ENCODE peak calls at places on chromosomes 1 and 21, in eight cellular contexts. One of them, this sample, is unnamed.

GRCh38 chr1:185681034-185681633 is 53.1 kb upstream of the HMCN1 start:
- DNase-seq in kidney: no peak
- DNase-seq in GM06990: no peak
- DNase-seq in stimulated activated effector memory CD8-positive, alpha-beta T cell treated with anti-CD3 and anti-CD28 coated beads, Interleukin-12 subunit alpha, Interleukin-12 subunit beta, amount 100 ng/mL, for 72 hours: no peak
- DNase-seq in HEK293T: peak
- DNase-seq in ovary: no peak
- DNase-seq in astrocyte of the cerebellum: peak
- DNase-seq in skeletal muscle cell: no peak
- DNase-seq in this sample: no peak

GRCh38 chr21:43266534-43266933 is 97.7 kb downstream of the CRYAA start:
- DNase-seq in kidney: peak
- DNase-seq in GM06990: no peak
- DNase-seq in stimulated activated effector memory CD8-positive, alpha-beta T cell treated with anti-CD3 and anti-CD28 coated beads, Interleukin-12 subunit alpha, Interleukin-12 subunit beta, amount 100 ng/mL, for 72 hours: no peak
- DNase-seq in HEK293T: no peak
- DNase-seq in ovary: no peak
- DNase-seq in astrocyte of the cerebellum: no peak
- DNase-seq in skeletal muscle cell: no peak
- DNase-seq in this sample: no peak

GRCh38 chr1:33195560-33195959 is 13.7 kb upstream of the TRIM62 start:
- DNase-seq in kidney: no peak
- DNase-seq in GM06990: no peak
- DNase-seq in stimulated activated effector memory CD8-positive, alpha-beta T cell treated with anti-CD3 and anti-CD28 coated beads, Interleukin-12 subunit alpha, Interleukin-12 subunit beta, amount 100 ng/mL, for 72 hours: no peak
- DNase-seq in HEK293T: no peak
- DNase-seq in ovary: no peak
- DNase-seq in astrocyte of the cerebellum: no peak
- DNase-seq in skeletal muscle cell: no peak
- DNase-seq in this sample: no peak

GRCh38 chr1:217078010-217078704 is 354.9 kb upstream of the ESRRG start:
- DNase-seq in kidney: no peak
- DNase-seq in GM06990: no peak
- DNase-seq in stimulated activated effector memory CD8-positive, alpha-beta T cell treated with anti-CD3 and anti-CD28 coated beads, Interleukin-12 subunit alpha, Interleukin-12 subunit beta, amount 100 ng/mL, for 72 hours: no peak
- DNase-seq in HEK293T: no peak
- DNase-seq in ovary: no peak
- DNase-seq in astrocyte of the cerebellum: peak
- DNase-seq in skeletal muscle cell: no peak
- DNase-seq in this sample: no peak

GRCh38 chr1:15900662-15901279 is 53.3 kb downstream of the SPEN start:
- DNase-seq in kidney: no peak
- DNase-seq in GM06990: no peak
- DNase-seq in stimulated activated effector memory CD8-positive, alpha-beta T cell treated with anti-CD3 and anti-CD28 coated beads, Interleukin-12 subunit alpha, Interleukin-12 subunit beta, amount 100 ng/mL, for 72 hours: no peak
- DNase-seq in HEK293T: peak
- DNase-seq in ovary: no peak
- DNase-seq in astrocyte of the cerebellum: no peak
- DNase-seq in skeletal muscle cell: no peak
- DNase-seq in this sample: peak

GRCh38 chr21:35044770-35045538 is 4.1 kb downstream of the RUNX1 start:
- DNase-seq in kidney: no peak
- DNase-seq in GM06990: peak
- DNase-seq in stimulated activated effector memory CD8-positive, alpha-beta T cell treated with anti-CD3 and anti-CD28 coated beads, Interleukin-12 subunit alpha, Interleukin-12 subunit beta, amount 100 ng/mL, for 72 hours: no peak
- DNase-seq in HEK293T: no peak
- DNase-seq in ovary: no peak
- DNase-seq in astrocyte of the cerebellum: no peak
- DNase-seq in skeletal muscle cell: no peak
- DNase-seq in this sample: no peak

GRCh38 chr1:10816743-10817369 is 20.4 kb upstream of the CASZ1 start:
- DNase-seq in kidney: peak
- DNase-seq in GM06990: no peak
- DNase-seq in stimulated activated effector memory CD8-positive, alpha-beta T cell treated with anti-CD3 and anti-CD28 coated beads, Interleukin-12 subunit alpha, Interleukin-12 subunit beta, amount 100 ng/mL, for 72 hours: no peak
- DNase-seq in HEK293T: no peak
- DNase-seq in ovary: no peak
- DNase-seq in astrocyte of the cerebellum: no peak
- DNase-seq in skeletal muscle cell: no peak
- DNase-seq in this sample: no peak

GRCh38 chr1:109802136-109802900 is 38.6 kb upstream of the EPS8L3 start:
- DNase-seq in kidney: peak
- DNase-seq in GM06990: no peak
- DNase-seq in stimulated activated effector memory CD8-positive, alpha-beta T cell treated with anti-CD3 and anti-CD28 coated beads, Interleukin-12 subunit alpha, Interleukin-12 subunit beta, amount 100 ng/mL, for 72 hours: no peak
- DNase-seq in HEK293T: no peak
- DNase-seq in ovary: no peak
- DNase-seq in astrocyte of the cerebellum: no peak
- DNase-seq in skeletal muscle cell: no peak
- DNase-seq in this sample: no peak

GRCh38 chr1:99737016-99737415 is 29.4 kb downstream of the FRRS1 start:
- DNase-seq in kidney: no peak
- DNase-seq in GM06990: no peak
- DNase-seq in stimulated activated effector memory CD8-positive, alpha-beta T cell treated with anti-CD3 and anti-CD28 coated beads, Interleukin-12 subunit alpha, Interleukin-12 subunit beta, amount 100 ng/mL, for 72 hours: no peak
- DNase-seq in HEK293T: peak
- DNase-seq in ovary: no peak
- DNase-seq in astrocyte of the cerebellum: peak
- DNase-seq in skeletal muscle cell: no peak
- DNase-seq in this sample: no peak

GRCh38 chr1:84436907-84437667 is 38.8 kb downstream of the DNASE2B start:
- DNase-seq in kidney: no peak
- DNase-seq in GM06990: no peak
- DNase-seq in stimulated activated effector memory CD8-positive, alpha-beta T cell treated with anti-CD3 and anti-CD28 coated beads, Interleukin-12 subunit alpha, Interleukin-12 subunit beta, amount 100 ng/mL, for 72 hours: no peak
- DNase-seq in HEK293T: no peak
- DNase-seq in ovary: no peak
- DNase-seq in astrocyte of the cerebellum: no peak
- DNase-seq in skeletal muscle cell: no peak
- DNase-seq in this sample: no peak

GRCh38 chr1:28456078-28456477 is 49.8 kb upstream of the RCC1 start:
- DNase-seq in kidney: no peak
- DNase-seq in GM06990: no peak
- DNase-seq in stimulated activated effector memory CD8-positive, alpha-beta T cell treated with anti-CD3 and anti-CD28 coated beads, Interleukin-12 subunit alpha, Interleukin-12 subunit beta, amount 100 ng/mL, for 72 hours: no peak
- DNase-seq in HEK293T: no peak
- DNase-seq in ovary: no peak
- DNase-seq in astrocyte of the cerebellum: peak
- DNase-seq in skeletal muscle cell: peak
- DNase-seq in this sample: no peak

GRCh38 chr1:56426587-56426986 is 152.8 kb downstream of the PLPP3 start:
- DNase-seq in kidney: no peak
- DNase-seq in GM06990: no peak
- DNase-seq in stimulated activated effector memory CD8-positive, alpha-beta T cell treated with anti-CD3 and anti-CD28 coated beads, Interleukin-12 subunit alpha, Interleukin-12 subunit beta, amount 100 ng/mL, for 72 hours: no peak
- DNase-seq in HEK293T: no peak
- DNase-seq in ovary: no peak
- DNase-seq in astrocyte of the cerebellum: no peak
- DNase-seq in skeletal muscle cell: no peak
- DNase-seq in this sample: no peak